ENCODE peak calls at places on chromosome 22, in eight cellular contexts. X, D, K, I, N, A, E and L are unnamed samples.

GRCh38 chr22:29117799-29118477 is 45.1 kb downstream of the KREMEN1 start:
- DNase-seq in N (no peak), X (no peak), E (no peak), I (no peak), D (no peak), A (no peak), K (no peak), L (no peak)

GRCh38 chr22:47221840-47222615 is 459.6 kb downstream of the TBC1D22A start:
- DNase-seq in X (no peak), E (no peak), N (no peak), D (no peak), K (no peak), I (no peak), A (no peak), L (peak)

GRCh38 chr22:46557736-46558480 is 20.5 kb upstream of the CELSR1 start:
- DNase-seq in X (no peak), E (no peak), D (no peak), K (no peak), I (peak), N (no peak), A (no peak), L (no peak)

GRCh38 chr22:29149841-29150555 is 55.7 kb upstream of the EMID1 start:
- DNase-seq in X (no peak), A (peak), N (peak), K (no peak), E (no peak), D (no peak), I (peak), L (peak)

GRCh38 chr22:18973264-18974031 is 37.4 kb upstream of the PRODH start:
- DNase-seq in X (no peak), N (no peak), A (no peak), K (no peak), I (peak), E (no peak), D (no peak), L (no peak)

GRCh38 chr22:32752868-32753520 is 48.5 kb upstream of the TIMP3 start:
- DNase-seq in X (no peak), E (no peak), K (no peak), N (no peak), I (peak), A (no peak), D (no peak), L (no peak)

GRCh38 chr22:25402501-25403283 is 161.8 kb upstream of the GRK3 start:
- DNase-seq in K (no peak), N (no peak), A (no peak), X (no peak), D (no peak), E (no peak), I (no peak), L (no peak)

GRCh38 chr22:17410576-17410975 is 41.3 kb downstream of the CECR2 start:
- DNase-seq in K (no peak), I (no peak), E (no peak), D (no peak), X (no peak), N (no peak), A (no peak), L (no peak)

GRCh38 chr22:20242393-20243175 is 25.5 kb downstream of the RTN4R start:
- DNase-seq in D (no peak), K (no peak), A (no peak), E (no peak), I (no peak), X (no peak), N (no peak), L (no peak)

GRCh38 chr22:49838771-49839717 is 11.4 kb upstream of the BRD1 start:
- DNase-seq in E (no peak), A (no peak), N (peak), X (no peak), I (peak), D (no peak), K (peak), L (no peak)

GRCh38 chr22:37905534-37906363 is at the start of gene MICALL1:
- DNase-seq in I (peak), D (peak), E (peak), N (peak), X (peak), K (peak), A (peak), L (peak)

GRCh38 chr22:31561238-31561887 is 65.0 kb downstream of the SFI1 start:
- DNase-seq in X (peak), D (peak), A (peak), I (peak), E (peak), K (peak), N (peak), L (peak)

GRCh38 chr22:40484906-40485660 is 114.7 kb downstream of the SGSM3 start:
- DNase-seq in E (no peak), N (no peak), A (no peak), D (no peak), K (no peak), I (no peak), X (no peak), L (no peak)

GRCh38 chr22:31683181-31684105 is 21.4 kb upstream of the PISD start:
- DNase-seq in N (no peak), E (no peak), I (no peak), D (no peak), K (no peak), A (no peak), X (no peak), L (no peak)